ENCODE peak calls at places on chromosomes 1 and 21, in ten cellular contexts. O is endothelial cell of umbilical vein, N is transverse colon, R is H1, J is K562, D is GM12878, G is HepG2, Q is HCT116, X is breast epithelium, I is GM12892. W is an unnamed sample.

GRCh38 chr1:67732750-67733151 is 47.8 kb downstream of the GADD45A start:
- DNase-seq in O (peak; percentile 85), N (no peak), R (peak; percentile 35), J (no peak), D (peak; percentile 58), G (no peak), Q (no peak), X (no peak), I (no peak), W (peak; percentile 49)

GRCh38 chr1:60010690-60011089 is 62.9 kb downstream of the C1orf87 start:
- DNase-seq in O (no peak), N (no peak), R (no peak), J (no peak), D (no peak), G (no peak), Q (no peak), X (no peak), I (no peak), W (no peak)

GRCh38 chr1:56029329-56030003 is 549.9 kb downstream of the PLPP3 start:
- DNase-seq in O (no peak), N (peak; percentile 8), R (no peak), J (no peak), D (peak; percentile 5), G (peak; percentile 23), Q (no peak), X (no peak), I (no peak), W (no peak)

GRCh38 chr1:101028466-101028865 is 2.9 kb upstream of the DPH5 start:
- DNase-seq in O (peak; percentile 59), N (no peak), R (no peak), J (no peak), D (no peak), G (no peak), Q (no peak), X (no peak), I (no peak), W (no peak)

GRCh38 chr1:47755368-47755990 is 241.7 kb downstream of the TRABD2B start:
- DNase-seq in O (no peak), N (peak; percentile 63), R (peak; percentile 93), J (peak; percentile 79), D (no peak), G (peak; percentile 35), Q (peak; percentile 28), X (no peak), I (peak; percentile 42), W (peak; percentile 22)

GRCh38 chr1:167564592-167564991 is 11.0 kb upstream of the CREG1 start:
- DNase-seq in O (no peak), N (no peak), R (no peak), J (no peak), D (no peak), G (no peak), Q (no peak), X (peak; percentile 69), I (no peak), W (peak; percentile 61)

GRCh38 chr1:44543816-44544185 is 130.5 kb downstream of the TMEM53 start:
- DNase-seq in O (no peak), N (no peak), R (peak; percentile 78), J (no peak), D (no peak), G (no peak), Q (no peak), X (no peak), I (no peak), W (no peak)

GRCh38 chr1:228488818-228489674 is 1.9 kb downstream of the RNF187 start:
- DNase-seq in O (no peak), N (no peak), R (no peak), J (no peak), D (no peak), G (no peak), Q (no peak), X (no peak), I (no peak), W (no peak)

GRCh38 chr1:214316597-214316996 is 35.6 kb downstream of the SMYD2 start:
- DNase-seq in O (no peak), N (no peak), R (peak; percentile 55), J (no peak), D (no peak), G (peak; percentile 42), Q (no peak), X (peak; percentile 63), I (no peak), W (no peak)

GRCh38 chr21:29477941-29478340 is 179.2 kb downstream of the BACH1 start:
- DNase-seq in O (no peak), N (no peak), R (no peak), J (no peak), D (no peak), G (no peak), Q (no peak), X (no peak), I (no peak), W (peak; percentile 33)

GRCh38 chr1:181545385-181545784 is 62.1 kb downstream of the CACNA1E start:
- DNase-seq in O (no peak), N (no peak), R (no peak), J (no peak), D (no peak), G (no peak), Q (no peak), X (no peak), I (no peak), W (no peak)

GRCh38 chr1:5244631-5245285 is 590.3 kb downstream of the AJAP1 start:
- DNase-seq in O (no peak), N (no peak), R (no peak), J (no peak), D (no peak), G (no peak), Q (no peak), X (no peak), I (no peak), W (no peak)

GRCh38 chr1:87402192-87403046 is 73.7 kb downstream of the LMO4 start:
- DNase-seq in O (no peak), N (no peak), R (no peak), J (no peak), D (no peak), G (no peak), Q (no peak), X (no peak), I (no peak), W (no peak)

GRCh38 chr1:166796620-166797236 is 42.5 kb upstream of the POGK start:
- DNase-seq in O (no peak), N (no peak), R (no peak), J (no peak), D (no peak), G (no peak), Q (no peak), X (no peak), I (no peak), W (no peak)

GRCh38 chr21:45972716-45973474 is 8.7 kb upstream of the COL6A1 start:
- DNase-seq in O (peak; percentile 14), N (peak; percentile 52), R (peak; percentile 71), J (no peak), D (no peak), G (no peak), Q (no peak), X (peak; percentile 40), I (peak; percentile 25), W (no peak)

GRCh38 chr1:46425740-46426139 is 31.6 kb downstream of the FAAH start:
- DNase-seq in O (no peak), N (no peak), R (no peak), J (no peak), D (no peak), G (no peak), Q (no peak), X (no peak), I (no peak), W (no peak)

GRCh38 chr1:43499882-43500281 is 30.8 kb upstream of the PTPRF start:
- DNase-seq in O (no peak), N (no peak), R (peak; percentile 30), J (no peak), D (no peak), G (peak; percentile 25), Q (no peak), X (no peak), I (no peak), W (no peak)

GRCh38 chr1:19661721-19662228 is 2.9 kb upstream of the HTR6 start:
- DNase-seq in O (peak; percentile 57), N (no peak), R (no peak), J (no peak), D (no peak), G (no peak), Q (peak; percentile 24), X (no peak), I (no peak), W (no peak)
- TF ChIP-seq POLR2AphosphoS5 in O (no peak), N (no peak), R (no peak), J (no peak), D (no peak), G (no peak), Q (no peak), X (no peak), I (no peak), W (no peak)

GRCh38 chr21:37073417-37074194 is 552 bp downstream of the TTC3 start:
- DNase-seq in O (peak; percentile 52), N (peak; percentile 70), R (peak; percentile 56), J (peak; percentile 57), D (no peak), G (no peak), Q (no peak), X (peak; percentile 63), I (no peak), W (peak; percentile 56)
- TF ChIP-seq POLR2AphosphoS5 in O (no peak), N (peak; percentile 32), R (no peak), J (no peak), D (peak; percentile 56), G (peak; percentile 28), Q (no peak), X (peak; percentile 30), I (no peak), W (no peak)

GRCh38 chr1:203768158-203768725 is 3.3 kb downstream of the LAX1 start:
- DNase-seq in O (no peak), N (peak; percentile 30), R (no peak), J (peak; percentile 9), D (no peak), G (no peak), Q (no peak), X (no peak), I (no peak), W (no peak)

GRCh38 chr1:203764105-203765028 is 616 bp upstream of the LAX1 start:
- DNase-seq in O (no peak), N (no peak), R (no peak), J (peak; percentile 12), D (no peak), G (no peak), Q (no peak), X (no peak), I (no peak), W (no peak)

GRCh38 chr1:203769505-203770343 is 4.7 kb downstream of the LAX1 start:
- DNase-seq in O (peak; percentile 68), N (peak; percentile 91), R (no peak), J (peak; percentile 19), D (no peak), G (peak; percentile 73), Q (no peak), X (peak; percentile 63), I (no peak), W (peak; percentile 98)

GRCh38 chr1:203763505-203763904 is 1.5 kb upstream of the LAX1 start:
- DNase-seq in O (no peak), N (no peak), R (no peak), J (peak; percentile 12), D (no peak), G (no peak), Q (no peak), X (no peak), I (no peak), W (no peak)

GRCh38 chr1:203765029-203765837 is at the start of gene LAX1:
- DNase-seq in O (peak; percentile 16), N (peak; percentile 59), R (no peak), J (peak; percentile 14), D (peak; percentile 77), G (no peak), Q (no peak), X (no peak), I (peak; percentile 53), W (peak; percentile 70)
- TF ChIP-seq POLR2AphosphoS5 in O (no peak), N (peak; percentile 78), R (no peak), J (no peak), D (peak; percentile 90), G (no peak), Q (no peak), X (no peak), I (peak; percentile 94), W (peak; percentile 89)

GRCh38 chr1:231278100-231278790 is 37.2 kb downstream of the GNPAT start:
- DNase-seq in O (peak; percentile 32), N (no peak), R (no peak), J (no peak), D (no peak), G (no peak), Q (no peak), X (peak; percentile 19), I (no peak), W (no peak)
- TF ChIP-seq POLR2AphosphoS5 in O (no peak), N (no peak), R (no peak), J (no peak), D (no peak), G (no peak), Q (peak; percentile 37), X (no peak), I (no peak), W (no peak)

W was measured in HL-60.